ENCODE peak calls at places on chromosome 14, in eight cellular contexts. One of them, this sample, is unnamed.

GRCh38 chr14:100348779-100349708 is 25.9 kb downstream of the SLC25A47 start:
- DNase-seq in spleen: no peak
- DNase-seq in testis: no peak
- DNase-seq in lower leg skin: no peak
- DNase-seq in AG10803: no peak
- DNase-seq in PC-3: no peak
- DNase-seq in bronchial epithelial cell: no peak
- DNase-seq in astrocyte of the spinal cord: no peak
- DNase-seq in this sample: no peak

GRCh38 chr14:95195031-95195430 is 37.7 kb upstream of the DICER1 start:
- DNase-seq in spleen: no peak
- DNase-seq in testis: no peak
- DNase-seq in lower leg skin: no peak
- DNase-seq in AG10803: no peak
- DNase-seq in PC-3: no peak
- DNase-seq in bronchial epithelial cell: no peak
- DNase-seq in astrocyte of the spinal cord: no peak
- DNase-seq in this sample: no peak

GRCh38 chr14:89138846-89139245 is 278.2 kb downstream of the FOXN3 start:
- DNase-seq in spleen: no peak
- DNase-seq in testis: no peak
- DNase-seq in lower leg skin: no peak
- DNase-seq in AG10803: no peak
- DNase-seq in PC-3: no peak
- DNase-seq in bronchial epithelial cell: no peak
- DNase-seq in astrocyte of the spinal cord: peak
- DNase-seq in this sample: no peak

GRCh38 chr14:53621433-53621832 is 335.2 kb downstream of the BMP4 start:
- DNase-seq in spleen: no peak
- DNase-seq in testis: no peak
- DNase-seq in lower leg skin: no peak
- DNase-seq in AG10803: no peak
- DNase-seq in PC-3: no peak
- DNase-seq in bronchial epithelial cell: no peak
- DNase-seq in astrocyte of the spinal cord: no peak
- DNase-seq in this sample: no peak

GRCh38 chr14:35390577-35391387 is 13.8 kb downstream of the NFKBIA start:
- DNase-seq in spleen: no peak
- DNase-seq in testis: no peak
- DNase-seq in lower leg skin: no peak
- DNase-seq in AG10803: no peak
- DNase-seq in PC-3: peak
- DNase-seq in bronchial epithelial cell: peak
- DNase-seq in astrocyte of the spinal cord: peak
- DNase-seq in this sample: peak

GRCh38 chr14:101780887-101781239 is 19.4 kb downstream of the PPP2R5C start:
- DNase-seq in spleen: no peak
- DNase-seq in testis: no peak
- DNase-seq in lower leg skin: no peak
- DNase-seq in AG10803: no peak
- DNase-seq in PC-3: no peak
- DNase-seq in bronchial epithelial cell: no peak
- DNase-seq in astrocyte of the spinal cord: no peak
- DNase-seq in this sample: no peak

GRCh38 chr14:56694609-56695008 is 115.0 kb downstream of the TMEM260 start:
- DNase-seq in spleen: no peak
- DNase-seq in testis: no peak
- DNase-seq in lower leg skin: no peak
- DNase-seq in AG10803: no peak
- DNase-seq in PC-3: no peak
- DNase-seq in bronchial epithelial cell: no peak
- DNase-seq in astrocyte of the spinal cord: no peak
- DNase-seq in this sample: no peak

GRCh38 chr14:56870336-56870735 is 60.1 kb upstream of the OTX2 start:
- DNase-seq in spleen: no peak
- DNase-seq in testis: no peak
- DNase-seq in lower leg skin: no peak
- DNase-seq in AG10803: no peak
- DNase-seq in PC-3: no peak
- DNase-seq in bronchial epithelial cell: no peak
- DNase-seq in astrocyte of the spinal cord: no peak
- DNase-seq in this sample: no peak

GRCh38 chr14:94598816-94599655 is 13.2 kb upstream of the SERPINA3 start:
- DNase-seq in spleen: no peak
- DNase-seq in testis: peak
- DNase-seq in lower leg skin: peak
- DNase-seq in AG10803: peak
- DNase-seq in PC-3: peak
- DNase-seq in bronchial epithelial cell: peak
- DNase-seq in astrocyte of the spinal cord: peak
- DNase-seq in this sample: peak

GRCh38 chr14:101030586-101030985 is 127.1 kb upstream of the RTL1 start:
- DNase-seq in spleen: peak
- DNase-seq in testis: no peak
- DNase-seq in lower leg skin: no peak
- DNase-seq in AG10803: no peak
- DNase-seq in PC-3: no peak
- DNase-seq in bronchial epithelial cell: no peak
- DNase-seq in astrocyte of the spinal cord: no peak
- DNase-seq in this sample: no peak

GRCh38 chr14:53613404-53614253 is 343.0 kb downstream of the BMP4 start:
- DNase-seq in spleen: peak
- DNase-seq in testis: no peak
- DNase-seq in lower leg skin: no peak
- DNase-seq in AG10803: no peak
- DNase-seq in PC-3: peak
- DNase-seq in bronchial epithelial cell: peak
- DNase-seq in astrocyte of the spinal cord: peak
- DNase-seq in this sample: no peak

GRCh38 chr14:91374897-91375747 is 42.5 kb downstream of the CCDC88C start:
- DNase-seq in spleen: no peak
- DNase-seq in testis: no peak
- DNase-seq in lower leg skin: no peak
- DNase-seq in AG10803: no peak
- DNase-seq in PC-3: no peak
- DNase-seq in bronchial epithelial cell: no peak
- DNase-seq in astrocyte of the spinal cord: no peak
- DNase-seq in this sample: no peak

GRCh38 chr14:106694638-106695393 is 1168.4 kb downstream of the TMEM121 start:
- DNase-seq in spleen: peak
- DNase-seq in testis: peak
- DNase-seq in lower leg skin: no peak
- DNase-seq in AG10803: no peak
- DNase-seq in PC-3: no peak
- DNase-seq in bronchial epithelial cell: peak
- DNase-seq in astrocyte of the spinal cord: no peak
- DNase-seq in this sample: no peak

GRCh38 chr14:65788876-65789859 is 376.6 kb downstream of the FUT8 start:
- DNase-seq in spleen: no peak
- DNase-seq in testis: no peak
- DNase-seq in lower leg skin: no peak
- DNase-seq in AG10803: peak
- DNase-seq in PC-3: no peak
- DNase-seq in bronchial epithelial cell: no peak
- DNase-seq in astrocyte of the spinal cord: no peak
- DNase-seq in this sample: peak

GRCh38 chr14:93230539-93230938 is 23.5 kb downstream of the UBR7 start:
- DNase-seq in spleen: no peak
- DNase-seq in testis: no peak
- DNase-seq in lower leg skin: no peak
- DNase-seq in AG10803: no peak
- DNase-seq in PC-3: no peak
- DNase-seq in bronchial epithelial cell: no peak
- DNase-seq in astrocyte of the spinal cord: no peak
- DNase-seq in this sample: no peak

DNA sequence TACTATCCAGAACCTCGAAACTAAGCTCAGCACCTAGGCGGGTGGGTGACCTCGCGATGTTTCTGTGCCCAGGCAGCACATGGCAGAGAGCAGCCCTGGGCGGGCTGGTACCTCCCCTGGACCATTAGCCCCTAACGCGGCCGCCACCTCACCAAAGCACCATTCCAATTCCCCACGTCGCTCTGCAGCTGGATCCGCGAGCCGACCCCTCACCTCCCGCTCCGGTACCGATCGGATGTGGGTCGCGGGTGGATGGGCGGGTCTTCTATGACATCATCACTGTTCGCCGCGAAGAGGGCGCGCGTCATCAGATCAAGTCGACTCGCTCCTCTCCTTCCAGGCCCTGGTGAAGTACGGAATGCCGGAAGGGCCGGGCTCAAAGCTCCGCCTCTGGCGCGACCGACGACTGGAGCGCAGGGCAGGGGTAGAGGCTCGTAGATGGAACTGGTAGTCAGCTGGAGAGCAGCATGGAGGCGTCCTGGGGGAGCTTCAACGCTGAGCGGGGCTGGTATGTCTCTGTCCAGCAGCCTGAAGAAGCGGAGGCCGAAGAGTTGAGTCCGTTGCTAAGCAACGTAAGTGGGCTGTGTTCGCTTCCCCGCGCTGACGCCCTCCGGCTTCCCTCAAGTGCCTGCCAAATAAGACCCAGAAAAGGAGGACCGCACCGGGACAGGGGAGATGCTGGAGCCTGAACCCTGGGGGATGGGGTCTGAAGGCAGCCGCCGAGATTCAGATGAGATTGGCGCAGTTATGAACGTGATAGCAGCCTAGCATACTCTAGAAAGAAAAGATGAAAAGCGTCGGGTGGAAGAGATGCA is at the start of the genes SLC38A6 and TRMT5:
- DNase-seq in spleen: peak
- DNase-seq in testis: peak
- DNase-seq in lower leg skin: peak
- DNase-seq in AG10803: peak
- DNase-seq in PC-3: peak
- DNase-seq in bronchial epithelial cell: peak
- DNase-seq in astrocyte of the spinal cord: peak
- DNase-seq in this sample: peak
- TF ChIP-seq CTCF in spleen: no peak
- TF ChIP-seq CTCF in testis: peak
- TF ChIP-seq CTCF in lower leg skin: no peak
- TF ChIP-seq CTCF in AG10803: no peak
- TF ChIP-seq CTCF in PC-3: no peak
- TF ChIP-seq CTCF in bronchial epithelial cell: no peak
- TF ChIP-seq CTCF in astrocyte of the spinal cord: no peak
- TF ChIP-seq CTCF in this sample: no peak

GRCh38 chr14:75247286-75247922 is 31.2 kb upstream of the FOS start:
- DNase-seq in spleen: no peak
- DNase-seq in testis: no peak
- DNase-seq in lower leg skin: no peak
- DNase-seq in AG10803: no peak
- DNase-seq in PC-3: no peak
- DNase-seq in bronchial epithelial cell: no peak
- DNase-seq in astrocyte of the spinal cord: no peak
- DNase-seq in this sample: no peak
- H3K4me3 ChIP-seq in spleen: peak
- H3K4me3 ChIP-seq in testis: no peak
- H3K4me3 ChIP-seq in lower leg skin: no peak
- H3K4me3 ChIP-seq in AG10803: no peak
- H3K4me3 ChIP-seq in PC-3: no peak
- H3K4me3 ChIP-seq in bronchial epithelial cell: no peak
- H3K4me3 ChIP-seq in astrocyte of the spinal cord: no peak
- H3K4me3 ChIP-seq in this sample: no peak

DNA sequence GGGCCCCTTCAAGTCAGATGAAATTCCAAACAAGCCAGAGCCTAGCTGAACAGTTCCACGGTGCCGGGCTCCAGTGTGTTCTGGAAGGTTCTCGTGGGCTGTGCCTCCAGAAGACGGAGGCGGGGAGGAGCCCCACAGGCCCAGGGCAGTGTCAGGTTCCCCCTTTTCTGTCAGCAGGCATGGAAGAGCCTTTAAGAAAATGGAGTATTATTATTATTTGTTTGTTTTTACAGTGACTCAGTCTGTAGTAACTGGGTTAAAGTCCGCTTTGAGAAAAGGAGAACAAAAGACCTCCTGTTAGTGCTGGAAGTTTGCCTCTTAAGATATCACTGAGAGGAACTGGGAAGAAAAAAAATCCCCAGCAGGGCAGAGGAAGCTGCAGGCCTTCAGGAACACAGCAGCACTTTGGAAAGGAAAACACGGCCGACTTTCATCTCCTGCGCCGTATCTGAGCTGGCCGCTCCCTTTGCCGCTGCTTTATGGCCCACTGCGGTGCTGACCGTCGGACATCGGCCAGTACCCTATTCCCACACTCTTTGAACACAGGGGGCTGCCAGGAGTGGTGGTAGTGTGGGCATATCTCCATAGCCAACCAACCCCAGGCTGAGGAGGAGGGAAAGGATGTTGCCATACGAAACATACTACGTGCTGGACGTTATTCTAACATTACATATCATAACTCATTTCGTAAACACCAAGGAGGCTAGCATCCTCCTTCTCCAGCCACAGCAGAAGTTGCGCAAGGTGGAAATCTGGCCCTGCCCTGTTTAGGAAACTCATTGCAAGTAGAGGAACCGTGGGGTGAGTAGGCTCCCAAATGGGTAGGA is 194.0 kb downstream of the ZFP36L1 start:
- DNase-seq in spleen: peak
- DNase-seq in testis: peak
- DNase-seq in lower leg skin: peak
- DNase-seq in AG10803: no peak
- DNase-seq in PC-3: peak
- DNase-seq in bronchial epithelial cell: peak
- DNase-seq in astrocyte of the spinal cord: peak
- DNase-seq in this sample: peak
- TF ChIP-seq CTCF in spleen: no peak
- TF ChIP-seq CTCF in testis: no peak
- TF ChIP-seq CTCF in lower leg skin: no peak
- TF ChIP-seq CTCF in AG10803: no peak
- TF ChIP-seq CTCF in PC-3: no peak
- TF ChIP-seq CTCF in bronchial epithelial cell: no peak
- TF ChIP-seq CTCF in astrocyte of the spinal cord: no peak
- TF ChIP-seq CTCF in this sample: no peak

GRCh38 chr14:23543403-23543802 is 8.2 kb downstream of the ZFHX2 start:
- DNase-seq in spleen: no peak
- DNase-seq in testis: no peak
- DNase-seq in lower leg skin: no peak
- DNase-seq in AG10803: no peak
- DNase-seq in PC-3: no peak
- DNase-seq in bronchial epithelial cell: no peak
- DNase-seq in astrocyte of the spinal cord: no peak
- DNase-seq in this sample: no peak

GRCh38 chr14:23546450-23547035 is 5.0 kb downstream of the ZFHX2 start:
- DNase-seq in spleen: no peak
- DNase-seq in testis: no peak
- DNase-seq in lower leg skin: no peak
- DNase-seq in AG10803: no peak
- DNase-seq in PC-3: no peak
- DNase-seq in bronchial epithelial cell: no peak
- DNase-seq in astrocyte of the spinal cord: no peak
- DNase-seq in this sample: no peak

GRCh38 chr14:23544511-23545447 is 6.8 kb downstream of the ZFHX2 start:
- DNase-seq in spleen: peak
- DNase-seq in testis: no peak
- DNase-seq in lower leg skin: no peak
- DNase-seq in AG10803: no peak
- DNase-seq in PC-3: no peak
- DNase-seq in bronchial epithelial cell: no peak
- DNase-seq in astrocyte of the spinal cord: no peak
- DNase-seq in this sample: no peak

GRCh38 chr14:23547924-23548323 is 3.6 kb downstream of the ZFHX2 start:
- DNase-seq in spleen: no peak
- DNase-seq in testis: no peak
- DNase-seq in lower leg skin: no peak
- DNase-seq in AG10803: no peak
- DNase-seq in PC-3: no peak
- DNase-seq in bronchial epithelial cell: no peak
- DNase-seq in astrocyte of the spinal cord: no peak
- DNase-seq in this sample: no peak

GRCh38 chr14:23545740-23546411 is 5.7 kb downstream of the ZFHX2 start:
- DNase-seq in spleen: no peak
- DNase-seq in testis: no peak
- DNase-seq in lower leg skin: no peak
- DNase-seq in AG10803: no peak
- DNase-seq in PC-3: no peak
- DNase-seq in bronchial epithelial cell: no peak
- DNase-seq in astrocyte of the spinal cord: no peak
- DNase-seq in this sample: no peak
- H3K4me3 ChIP-seq in spleen: no peak
- H3K4me3 ChIP-seq in testis: no peak
- H3K4me3 ChIP-seq in lower leg skin: no peak
- H3K4me3 ChIP-seq in AG10803: no peak
- H3K4me3 ChIP-seq in PC-3: no peak
- H3K4me3 ChIP-seq in bronchial epithelial cell: no peak
- H3K4me3 ChIP-seq in astrocyte of the spinal cord: no peak
- H3K4me3 ChIP-seq in this sample: no peak

This sample was measured in foreskin fibroblast.